ENCODE peak calls at places on chromosome 18, in eight cellular contexts. One of them, this sample, is unnamed.

GRCh38 chr18:8721094-8721669 is 15.8 kb downstream of the MTCL1 start:
- DNase-seq in neural crest cell: no peak
- DNase-seq in fibroblast of lung: no peak
- DNase-seq in chondrocyte: no peak
- DNase-seq in pancreas: no peak
- DNase-seq in bronchial epithelial cell: no peak
- DNase-seq in type B pancreatic cell: no peak
- DNase-seq in RWPE2: no peak
- DNase-seq in this sample: no peak

GRCh38 chr18:34594243-34594642 is 115.9 kb upstream of the DTNA start:
- DNase-seq in pancreas: no peak
- DNase-seq in neural crest cell: no peak
- DNase-seq in bronchial epithelial cell: no peak
- DNase-seq in RWPE2: no peak
- DNase-seq in type B pancreatic cell: no peak
- DNase-seq in chondrocyte: no peak
- DNase-seq in fibroblast of lung: no peak
- DNase-seq in this sample: no peak

GRCh38 chr18:54946149-54946581 is 13.1 kb downstream of the CCDC68 start:
- DNase-seq in bronchial epithelial cell: peak
- DNase-seq in chondrocyte: no peak
- DNase-seq in neural crest cell: no peak
- DNase-seq in fibroblast of lung: peak
- DNase-seq in RWPE2: no peak
- DNase-seq in pancreas: no peak
- DNase-seq in type B pancreatic cell: no peak
- DNase-seq in this sample: no peak

GRCh38 chr18:77858331-77858730 is 608.7 kb downstream of the GALR1 start:
- DNase-seq in chondrocyte: no peak
- DNase-seq in pancreas: no peak
- DNase-seq in type B pancreatic cell: no peak
- DNase-seq in bronchial epithelial cell: no peak
- DNase-seq in RWPE2: no peak
- DNase-seq in neural crest cell: no peak
- DNase-seq in fibroblast of lung: no peak
- DNase-seq in this sample: no peak

GRCh38 chr18:57959278-57959677 is 84.7 kb upstream of the NEDD4L start:
- DNase-seq in RWPE2: no peak
- DNase-seq in fibroblast of lung: peak
- DNase-seq in pancreas: no peak
- DNase-seq in bronchial epithelial cell: peak
- DNase-seq in type B pancreatic cell: no peak
- DNase-seq in neural crest cell: peak
- DNase-seq in chondrocyte: no peak
- DNase-seq in this sample: peak

GRCh38 chr18:46148810-46149209 is 44.6 kb downstream of the HAUS1 start:
- DNase-seq in type B pancreatic cell: no peak
- DNase-seq in bronchial epithelial cell: peak
- DNase-seq in chondrocyte: no peak
- DNase-seq in RWPE2: no peak
- DNase-seq in pancreas: no peak
- DNase-seq in fibroblast of lung: peak
- DNase-seq in neural crest cell: peak
- DNase-seq in this sample: peak

GRCh38 chr18:61926532-61926931 is 33.7 kb upstream of the RNF152 start:
- DNase-seq in chondrocyte: no peak
- DNase-seq in fibroblast of lung: no peak
- DNase-seq in neural crest cell: no peak
- DNase-seq in RWPE2: no peak
- DNase-seq in bronchial epithelial cell: no peak
- DNase-seq in pancreas: no peak
- DNase-seq in type B pancreatic cell: no peak
- DNase-seq in this sample: no peak

GRCh38 chr18:48238206-48238605 is 171.0 kb downstream of the ZBTB7C start:
- DNase-seq in chondrocyte: no peak
- DNase-seq in type B pancreatic cell: no peak
- DNase-seq in pancreas: no peak
- DNase-seq in fibroblast of lung: peak
- DNase-seq in neural crest cell: no peak
- DNase-seq in bronchial epithelial cell: no peak
- DNase-seq in RWPE2: no peak
- DNase-seq in this sample: no peak

GRCh38 chr18:41075212-41075611 is 879.8 kb upstream of the PIK3C3 start:
- DNase-seq in pancreas: no peak
- DNase-seq in RWPE2: no peak
- DNase-seq in chondrocyte: no peak
- DNase-seq in type B pancreatic cell: no peak
- DNase-seq in bronchial epithelial cell: peak
- DNase-seq in fibroblast of lung: peak
- DNase-seq in neural crest cell: no peak
- DNase-seq in this sample: peak

GRCh38 chr18:44895176-44895798 is 214.6 kb downstream of the SETBP1 start:
- DNase-seq in chondrocyte: no peak
- DNase-seq in pancreas: no peak
- DNase-seq in neural crest cell: no peak
- DNase-seq in type B pancreatic cell: no peak
- DNase-seq in RWPE2: no peak
- DNase-seq in bronchial epithelial cell: peak
- DNase-seq in fibroblast of lung: peak
- DNase-seq in this sample: peak

GRCh38 chr18:59779979-59780378 is 82.8 kb upstream of the CCBE1 start:
- DNase-seq in RWPE2: no peak
- DNase-seq in chondrocyte: no peak
- DNase-seq in type B pancreatic cell: no peak
- DNase-seq in bronchial epithelial cell: peak
- DNase-seq in pancreas: no peak
- DNase-seq in neural crest cell: no peak
- DNase-seq in fibroblast of lung: peak
- DNase-seq in this sample: peak

GRCh38 chr18:8151176-8151575 is 458.1 kb upstream of the RAB12 start:
- DNase-seq in fibroblast of lung: peak
- DNase-seq in neural crest cell: no peak
- DNase-seq in bronchial epithelial cell: no peak
- DNase-seq in chondrocyte: no peak
- DNase-seq in type B pancreatic cell: no peak
- DNase-seq in pancreas: no peak
- DNase-seq in RWPE2: no peak
- DNase-seq in this sample: no peak

GRCh38 chr18:5513947-5514346 is 29.9 kb downstream of the EPB41L3 start:
- DNase-seq in chondrocyte: no peak
- DNase-seq in neural crest cell: no peak
- DNase-seq in bronchial epithelial cell: no peak
- DNase-seq in pancreas: no peak
- DNase-seq in RWPE2: no peak
- DNase-seq in type B pancreatic cell: no peak
- DNase-seq in fibroblast of lung: no peak
- DNase-seq in this sample: no peak

GRCh38 chr18:76943542-76944339 is 121.4 kb downstream of the ZNF236 start:
- DNase-seq in chondrocyte: no peak
- DNase-seq in pancreas: no peak
- DNase-seq in bronchial epithelial cell: peak
- DNase-seq in neural crest cell: no peak
- DNase-seq in type B pancreatic cell: no peak
- DNase-seq in RWPE2: no peak
- DNase-seq in fibroblast of lung: peak
- DNase-seq in this sample: no peak

GRCh38 chr18:12278765-12279682 is 24.9 kb downstream of the CIDEA start:
- DNase-seq in chondrocyte: no peak
- DNase-seq in fibroblast of lung: peak
- DNase-seq in pancreas: no peak
- DNase-seq in neural crest cell: peak
- DNase-seq in RWPE2: peak
- DNase-seq in bronchial epithelial cell: peak
- DNase-seq in type B pancreatic cell: no peak
- DNase-seq in this sample: peak

GRCh38 chr18:12011199-12011961 is 30.1 kb downstream of the IMPA2 start:
- DNase-seq in RWPE2: no peak
- DNase-seq in pancreas: peak
- DNase-seq in chondrocyte: peak
- DNase-seq in neural crest cell: no peak
- DNase-seq in type B pancreatic cell: no peak
- DNase-seq in fibroblast of lung: no peak
- DNase-seq in bronchial epithelial cell: no peak
- DNase-seq in this sample: no peak

GRCh38 chr18:332007-332406 is 64.2 kb upstream of the THOC1 start:
- DNase-seq in chondrocyte: no peak
- DNase-seq in RWPE2: no peak
- DNase-seq in pancreas: no peak
- DNase-seq in neural crest cell: no peak
- DNase-seq in fibroblast of lung: no peak
- DNase-seq in bronchial epithelial cell: no peak
- DNase-seq in type B pancreatic cell: no peak
- DNase-seq in this sample: no peak

GRCh38 chr18:25739356-25739755 is 351.1 kb downstream of the SS18 start:
- DNase-seq in pancreas: no peak
- DNase-seq in RWPE2: no peak
- DNase-seq in fibroblast of lung: no peak
- DNase-seq in neural crest cell: no peak
- DNase-seq in chondrocyte: no peak
- DNase-seq in type B pancreatic cell: no peak
- DNase-seq in bronchial epithelial cell: no peak
- DNase-seq in this sample: no peak

DNA sequence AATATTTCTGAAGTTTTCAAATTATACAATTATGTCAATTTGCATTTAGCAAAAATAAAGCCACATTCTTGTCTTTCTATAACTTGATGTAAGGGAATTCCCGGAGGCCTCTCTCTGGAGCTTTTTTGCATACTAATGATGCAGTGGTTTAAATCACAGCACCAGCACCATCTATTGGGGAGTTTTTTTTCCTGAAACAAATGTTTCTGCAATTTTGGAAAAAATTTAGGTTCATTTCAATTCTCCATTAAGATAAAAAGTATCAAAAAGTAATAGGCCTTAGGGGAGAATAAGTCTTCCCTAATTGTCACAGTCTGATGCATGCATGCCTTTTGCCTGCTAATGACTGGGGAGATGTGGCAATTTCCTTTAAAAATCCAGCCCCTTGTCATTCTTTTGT is 13.5 kb downstream of the CBLN2 start:
- DNase-seq in chondrocyte: no peak
- DNase-seq in neural crest cell: no peak
- DNase-seq in fibroblast of lung: no peak
- DNase-seq in RWPE2: no peak
- DNase-seq in bronchial epithelial cell: no peak
- DNase-seq in pancreas: no peak
- DNase-seq in type B pancreatic cell: no peak
- DNase-seq in this sample: no peak
- TF ChIP-seq CTCF in chondrocyte: peak
- TF ChIP-seq CTCF in neural crest cell: peak
- TF ChIP-seq CTCF in fibroblast of lung: no peak
- TF ChIP-seq CTCF in RWPE2: no peak
- TF ChIP-seq CTCF in bronchial epithelial cell: no peak
- TF ChIP-seq CTCF in pancreas: no peak
- TF ChIP-seq CTCF in type B pancreatic cell: peak
- TF ChIP-seq CTCF in this sample: no peak

DNA sequence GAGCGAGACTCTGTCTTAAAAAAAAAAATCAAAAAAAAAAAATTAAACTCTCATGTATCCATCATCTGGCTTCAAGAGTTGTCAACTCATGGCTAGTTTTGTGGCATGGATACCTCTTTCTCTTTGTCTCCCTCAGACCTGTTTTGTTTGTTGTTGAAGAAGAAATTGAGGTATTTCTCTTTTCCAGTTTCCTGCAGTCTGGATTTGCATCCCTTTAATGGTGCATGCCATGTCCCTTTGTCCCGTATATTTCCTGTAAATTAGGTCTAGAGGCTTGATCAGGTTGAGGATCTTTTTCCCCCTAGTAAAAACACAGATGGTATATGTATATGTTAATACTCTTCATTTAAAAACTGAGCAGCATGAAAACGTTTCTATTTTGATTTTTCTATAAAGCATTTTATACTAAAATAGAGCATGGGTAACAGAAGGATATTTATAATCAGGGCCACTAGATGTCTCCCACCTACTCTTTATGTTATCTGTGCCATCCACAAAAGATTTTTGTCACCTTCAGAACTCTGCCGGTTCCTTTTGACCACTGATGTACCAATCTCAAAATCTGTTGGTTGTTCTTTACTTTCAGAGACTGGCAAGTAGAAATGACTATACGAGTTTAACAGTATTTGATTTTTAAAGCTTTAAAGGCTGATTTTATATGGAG is 80.1 kb downstream of the GALNT1 start:
- DNase-seq in chondrocyte: no peak
- DNase-seq in neural crest cell: no peak
- DNase-seq in bronchial epithelial cell: no peak
- DNase-seq in pancreas: no peak
- DNase-seq in fibroblast of lung: peak
- DNase-seq in RWPE2: no peak
- DNase-seq in type B pancreatic cell: no peak
- DNase-seq in this sample: no peak
- TF ChIP-seq CTCF in chondrocyte: peak
- TF ChIP-seq CTCF in neural crest cell: peak
- TF ChIP-seq CTCF in bronchial epithelial cell: no peak
- TF ChIP-seq CTCF in pancreas: no peak
- TF ChIP-seq CTCF in fibroblast of lung: peak
- TF ChIP-seq CTCF in RWPE2: peak
- TF ChIP-seq CTCF in type B pancreatic cell: peak
- TF ChIP-seq CTCF in this sample: peak

GRCh38 chr18:65942103-65942502 is 191.3 kb downstream of the CDH7 start:
- DNase-seq in bronchial epithelial cell: peak
- DNase-seq in neural crest cell: no peak
- DNase-seq in chondrocyte: no peak
- DNase-seq in fibroblast of lung: no peak
- DNase-seq in RWPE2: no peak
- DNase-seq in pancreas: no peak
- DNase-seq in type B pancreatic cell: no peak
- DNase-seq in this sample: no peak

GRCh38 chr18:65937180-65937579 is 186.4 kb downstream of the CDH7 start:
- DNase-seq in pancreas: no peak
- DNase-seq in chondrocyte: no peak
- DNase-seq in type B pancreatic cell: no peak
- DNase-seq in bronchial epithelial cell: no peak
- DNase-seq in fibroblast of lung: no peak
- DNase-seq in RWPE2: no peak
- DNase-seq in neural crest cell: no peak
- DNase-seq in this sample: no peak

GRCh38 chr18:65936678-65937077 is 185.9 kb downstream of the CDH7 start:
- DNase-seq in type B pancreatic cell: no peak
- DNase-seq in neural crest cell: no peak
- DNase-seq in bronchial epithelial cell: peak
- DNase-seq in chondrocyte: no peak
- DNase-seq in pancreas: no peak
- DNase-seq in RWPE2: no peak
- DNase-seq in fibroblast of lung: no peak
- DNase-seq in this sample: no peak

GRCh38 chr18:65941482-65941881 is 190.7 kb downstream of the CDH7 start:
- DNase-seq in neural crest cell: no peak
- DNase-seq in type B pancreatic cell: no peak
- DNase-seq in chondrocyte: no peak
- DNase-seq in fibroblast of lung: no peak
- DNase-seq in bronchial epithelial cell: peak
- DNase-seq in pancreas: no peak
- DNase-seq in RWPE2: no peak
- DNase-seq in this sample: no peak

GRCh38 chr18:65938592-65939372 is 188.0 kb downstream of the CDH7 start:
- DNase-seq in fibroblast of lung: peak
- DNase-seq in bronchial epithelial cell: peak
- DNase-seq in chondrocyte: no peak
- DNase-seq in RWPE2: no peak
- DNase-seq in type B pancreatic cell: no peak
- DNase-seq in pancreas: no peak
- DNase-seq in neural crest cell: peak
- DNase-seq in this sample: no peak
- TF ChIP-seq CTCF in fibroblast of lung: peak
- TF ChIP-seq CTCF in bronchial epithelial cell: peak
- TF ChIP-seq CTCF in chondrocyte: peak
- TF ChIP-seq CTCF in RWPE2: peak
- TF ChIP-seq CTCF in type B pancreatic cell: peak
- TF ChIP-seq CTCF in pancreas: no peak
- TF ChIP-seq CTCF in neural crest cell: peak
- TF ChIP-seq CTCF in this sample: peak

GRCh38 chr18:10437837-10438236 is 16.6 kb upstream of the APCDD1 start:
- DNase-seq in fibroblast of lung: no peak
- DNase-seq in RWPE2: no peak
- DNase-seq in type B pancreatic cell: no peak
- DNase-seq in neural crest cell: no peak
- DNase-seq in pancreas: no peak
- DNase-seq in bronchial epithelial cell: no peak
- DNase-seq in chondrocyte: no peak
- DNase-seq in this sample: no peak
- TF ChIP-seq CTCF in fibroblast of lung: no peak
- TF ChIP-seq CTCF in RWPE2: no peak
- TF ChIP-seq CTCF in type B pancreatic cell: peak
- TF ChIP-seq CTCF in neural crest cell: peak
- TF ChIP-seq CTCF in pancreas: peak
- TF ChIP-seq CTCF in bronchial epithelial cell: no peak
- TF ChIP-seq CTCF in chondrocyte: peak
- TF ChIP-seq CTCF in this sample: peak

This sample was measured in HFFc6.